ENCODE peak calls at places on chromosome 12, in eight cellular contexts. D is stimulated activated CD4-positive, alpha-beta T cell treated with anti-CD3 and anti-CD28 coated beads, Interleukin-12 subunit alpha, Interleukin-12 subunit beta, amount 100 ng/mL, for 24 hours; U is natural killer cell; Y is Karpas-422; E is transverse colon; H is right cardiac atrium; C is CMK; W is choroid plexus epithelial cell. I is an unnamed sample.

GRCh38 chr12:94717656-94718055 is 67.3 kb upstream of the TMCC3 start:
- DNase-seq in Y (no peak), U (no peak), D (no peak), C (no peak), E (no peak), W (no peak), H (no peak), I (no peak)

GRCh38 chr12:1922075-1922709 is 3.7 kb upstream of the CACNA2D4 start:
- DNase-seq in E (peak), Y (no peak), U (no peak), D (no peak), H (no peak), C (no peak), W (no peak), I (no peak)

GRCh38 chr12:75951399-75952228 is 80.0 kb downstream of the PHLDA1 start:
- DNase-seq in W (no peak), E (no peak), C (no peak), D (no peak), H (no peak), Y (no peak), U (no peak), I (no peak)

GRCh38 chr12:89469361-89469760 is 55.2 kb downstream of the GALNT4 start:
- DNase-seq in C (no peak), U (no peak), D (no peak), W (peak), Y (no peak), E (no peak), H (no peak), I (no peak)

GRCh38 chr12:95784886-95785285 is 5.7 kb downstream of the NTN4 start:
- DNase-seq in Y (no peak), W (no peak), U (no peak), H (no peak), C (no peak), E (no peak), D (no peak), I (no peak)

GRCh38 chr12:87086118-87086891 is 830.1 kb upstream of the MGAT4C start:
- DNase-seq in D (no peak), Y (no peak), W (peak), H (no peak), C (no peak), U (no peak), E (no peak), I (peak)

GRCh38 chr12:95413576-95413975 is 60.4 kb upstream of the METAP2 start:
- DNase-seq in U (no peak), D (no peak), W (peak), C (no peak), E (no peak), H (no peak), Y (no peak), I (no peak)

GRCh38 chr12:81758421-81759214 is 532 bp downstream of the PPFIA2 start:
- DNase-seq in D (peak), E (no peak), C (no peak), W (peak), H (peak), Y (no peak), U (no peak), I (peak)

GRCh38 chr12:63967781-63968180 is 123.3 kb downstream of the SRGAP1 start:
- DNase-seq in E (no peak), U (no peak), D (no peak), H (no peak), C (no peak), W (no peak), Y (no peak), I (no peak)

GRCh38 chr12:124677552-124678356 is 110.3 kb upstream of the NCOR2 start:
- DNase-seq in H (no peak), Y (no peak), C (no peak), W (no peak), D (no peak), U (no peak), E (no peak), I (no peak)

GRCh38 chr12:77553976-77554619 is 276.6 kb upstream of the NAV3 start:
- DNase-seq in W (no peak), H (no peak), U (no peak), E (no peak), C (no peak), Y (no peak), D (no peak), I (no peak)

GRCh38 chr12:19288161-19288560 is 151.1 kb upstream of the AEBP2 start:
- DNase-seq in E (no peak), Y (no peak), U (no peak), D (no peak), W (no peak), H (no peak), C (no peak), I (no peak)

GRCh38 chr12:10368206-10369171 is 21.4 kb downstream of the KLRK1 start:
- DNase-seq in W (no peak), E (no peak), H (peak), C (no peak), D (no peak), Y (no peak), U (no peak), I (no peak)

GRCh38 chr12:102851246-102851645 is 65.8 kb downstream of the PAH start:
- DNase-seq in E (no peak), Y (no peak), U (no peak), H (no peak), W (no peak), D (no peak), C (no peak), I (no peak)

GRCh38 chr12:105378821-105379400 is 48.4 kb downstream of the C12orf75 start:
- DNase-seq in E (no peak), C (no peak), W (peak), D (no peak), Y (no peak), U (no peak), H (no peak), I (peak)

GRCh38 chr12:57722716-57723629 is 15.6 kb downstream of the AGAP2 start:
- DNase-seq in U (no peak), C (no peak), W (no peak), D (no peak), Y (no peak), E (no peak), H (no peak), I (no peak)

GRCh38 chr12:30753233-30753632 is 1.5 kb downstream of the CAPRIN2 start:
- DNase-seq in E (no peak), D (no peak), U (no peak), W (peak), Y (peak), H (no peak), C (peak), I (no peak)

GRCh38 chr12:25434493-25434892 is 118.6 kb downstream of the LMNTD1 start:
- DNase-seq in W (no peak), H (no peak), Y (no peak), E (no peak), U (no peak), C (no peak), D (no peak), I (no peak)

GRCh38 chr12:65106948-65107347 is 14.2 kb downstream of the WIF1 start:
- DNase-seq in Y (no peak), W (peak), U (no peak), D (no peak), C (no peak), E (no peak), H (no peak), I (no peak)

GRCh38 chr12:102876883-102877282 is 40.2 kb downstream of the PAH start:
- DNase-seq in Y (peak), U (no peak), W (no peak), H (no peak), C (no peak), D (no peak), E (no peak), I (no peak)

GRCh38 chr12:73632191-73632590 is 905.4 kb upstream of the ATXN7L3B start:
- DNase-seq in Y (no peak), D (no peak), U (no peak), W (no peak), C (no peak), E (no peak), H (no peak), I (no peak)

GRCh38 chr12:129531004-129531403 is 372.8 kb downstream of the TMEM132D start:
- DNase-seq in H (no peak), U (no peak), W (peak), D (no peak), E (peak), C (no peak), Y (no peak), I (peak)

GRCh38 chr12:79381246-79382208 is 309.2 kb downstream of the PAWR start:
- DNase-seq in Y (no peak), E (no peak), W (no peak), U (no peak), C (no peak), H (no peak), D (no peak), I (no peak)

GRCh38 chr12:104687823-104688573 is 231.2 kb downstream of the CHST11 start:
- DNase-seq in D (no peak), U (peak), H (no peak), C (no peak), E (no peak), Y (no peak), W (no peak), I (no peak)

GRCh38 chr12:132651444-132652100 is 33.0 kb downstream of the P2RX2 start:
- DNase-seq in Y (no peak), H (no peak), E (no peak), D (no peak), W (no peak), U (no peak), C (no peak), I (peak)

GRCh38 chr12:26496170-26496569 is 300.8 kb downstream of the SSPN start:
- DNase-seq in W (peak), C (no peak), D (no peak), E (no peak), H (no peak), U (no peak), Y (no peak), I (no peak)

GRCh38 chr12:99627459-99627858 is 20.1 kb upstream of the GARIN6 start:
- DNase-seq in H (no peak), E (no peak), U (no peak), W (no peak), C (no peak), D (no peak), Y (peak), I (no peak)

GRCh38 chr12:111428081-111428727 is 22.5 kb downstream of the SH2B3 start:
- DNase-seq in H (no peak), W (no peak), U (no peak), E (no peak), D (no peak), Y (no peak), C (no peak), I (no peak)

GRCh38 chr12:100058482-100059029 is 73.8 kb upstream of the ANKS1B start:
- DNase-seq in U (no peak), Y (no peak), W (peak), E (no peak), H (no peak), D (no peak), C (no peak), I (no peak)

GRCh38 chr12:91851741-91852477 is 293.7 kb downstream of the BTG1 start:
- DNase-seq in W (no peak), E (no peak), Y (no peak), U (no peak), D (no peak), C (no peak), H (no peak), I (no peak)

GRCh38 chr12:95763809-95764253 is 26.7 kb downstream of the NTN4 start:
- DNase-seq in U (no peak), W (peak), H (peak), C (no peak), D (no peak), Y (no peak), E (no peak), I (peak)

GRCh38 chr12:1574863-1575254 is 19.5 kb downstream of the FBXL14 start:
- DNase-seq in C (no peak), Y (peak), E (no peak), W (peak), H (no peak), D (no peak), U (no peak), I (no peak)

GRCh38 chr12:79055926-79056674 is 191.5 kb downstream of the SYT1 start:
- DNase-seq in H (no peak), E (no peak), C (no peak), U (no peak), W (peak), Y (no peak), D (no peak), I (no peak)

GRCh38 chr12:25063873-25064598 is 115.1 kb upstream of the BCAT1 start:
- DNase-seq in W (no peak), H (no peak), D (no peak), U (no peak), E (no peak), Y (no peak), C (no peak), I (no peak)

GRCh38 chr12:7047318-7047717 is 13.2 kb upstream of the C1S start:
- DNase-seq in U (no peak), D (no peak), E (no peak), C (no peak), W (no peak), H (no peak), Y (no peak), I (no peak)

GRCh38 chr12:40464121-40464520 is 228.1 kb upstream of the CNTN1 start:
- DNase-seq in U (no peak), W (no peak), C (no peak), Y (no peak), E (no peak), H (no peak), D (no peak), I (no peak)

I was measured in NCI-H1092 treated with DMSO at 0.1 percent for 48 hours.